ENCODE peak calls at places on chromosome 11, in ten cellular contexts. T, U, D, Y, M, Q, R, V, X and K are unnamed samples.
A peak's percentile ranks its signal among the peaks of the same experiment; 100 is the strongest.

GRCh38 chr11:65316311-65316978 is 1.8 kb downstream of the CDC42EP2 start:
- DNase-seq in T (no peak), Y (peak; percentile 83), U (no peak), V (no peak), D (peak; percentile 47), R (no peak), X (no peak), M (no peak), Q (peak; percentile 96), K (no peak)

GRCh38 chr11:128266893-128267292 is 320.5 kb downstream of the ETS1 start:
- DNase-seq in T (no peak), Q (no peak), V (no peak), X (no peak), D (no peak), Y (no peak), R (no peak), M (no peak), U (no peak), K (no peak)

GRCh38 chr11:13962562-13963168 is at the start of gene SPON1:
- DNase-seq in Y (peak; percentile 43), D (no peak), U (no peak), M (no peak), X (peak; percentile 53), R (no peak), Q (no peak), T (peak; percentile 66), V (no peak), K (no peak)

GRCh38 chr11:120385110-120385509 is 48.9 kb downstream of the ARHGEF12 start:
- DNase-seq in M (no peak), Q (no peak), T (no peak), Y (peak; percentile 69), D (no peak), X (no peak), R (no peak), V (no peak), U (no peak), K (no peak)

GRCh38 chr11:129905402-129905801 is 10.0 kb upstream of the NFRKB start:
- DNase-seq in Y (no peak), X (no peak), T (no peak), M (no peak), V (no peak), R (peak; percentile 96), U (no peak), Q (peak; percentile 81), D (no peak), K (no peak)

GRCh38 chr11:46345131-46345597 is 2.1 kb upstream of the DGKZ start:
- DNase-seq in T (no peak), M (no peak), D (peak; percentile 77), Y (no peak), R (peak; percentile 87), V (no peak), X (no peak), U (peak; percentile 36), Q (peak; percentile 34), K (no peak)

GRCh38 chr11:61832207-61832606 is 4.1 kb downstream of the FADS2 start:
- DNase-seq in T (no peak), V (no peak), X (no peak), Q (no peak), R (no peak), U (no peak), D (no peak), M (no peak), Y (no peak), K (no peak)

GRCh38 chr11:129190087-129190486 is 2.0 kb downstream of the ARHGAP32 start:
- DNase-seq in M (no peak), X (no peak), V (no peak), T (no peak), Y (no peak), R (peak; percentile 28), U (no peak), Q (no peak), D (no peak), K (no peak)

GRCh38 chr11:64581057-64581523 is 9.9 kb upstream of the SLC22A12 start:
- DNase-seq in U (no peak), T (no peak), Q (peak; percentile 42), Y (no peak), X (no peak), V (no peak), D (no peak), M (no peak), R (no peak), K (no peak)

GRCh38 chr11:9121397-9121796 is 30.0 kb upstream of the SCUBE2 start:
- DNase-seq in X (no peak), T (no peak), R (no peak), M (no peak), Y (no peak), Q (no peak), V (no peak), D (no peak), U (no peak), K (no peak)

GRCh38 chr11:118434553-118435232 is 1.6 kb upstream of the KMT2A start:
- DNase-seq in R (no peak), D (peak; percentile 34), V (peak; percentile 31), U (peak; percentile 59), Y (peak; percentile 53), M (no peak), T (peak; percentile 69), X (peak; percentile 50), Q (peak; percentile 83), K (peak; percentile 12)

GRCh38 chr11:35907648-35908431 is 36.0 kb upstream of the LDLRAD3 start:
- DNase-seq in R (no peak), X (no peak), U (no peak), V (no peak), Q (no peak), T (no peak), D (no peak), M (no peak), Y (peak; percentile 66), K (no peak)

GRCh38 chr11:36363361-36364272 is 67.5 kb downstream of the PRR5L start:
- DNase-seq in U (peak; percentile 40), M (no peak), V (peak; percentile 10), T (no peak), X (no peak), D (no peak), Y (peak; percentile 83), R (no peak), Q (no peak), K (no peak)

GRCh38 chr11:119048644-119049043 is 8.4 kb downstream of the HYOU1 start:
- DNase-seq in R (no peak), U (no peak), Y (no peak), D (no peak), X (no peak), Q (peak; percentile 37), M (no peak), T (no peak), V (no peak), K (no peak)

GRCh38 chr11:46452918-46453517 is 61.4 kb upstream of the CHRM4 start:
- DNase-seq in R (no peak), T (no peak), Y (no peak), U (no peak), Q (no peak), V (no peak), D (no peak), X (no peak), M (no peak), K (no peak)

GRCh38 chr11:77191823-77192495 is 63.9 kb downstream of the MYO7A start:
- DNase-seq in Y (peak; percentile 31), X (peak; percentile 54), R (no peak), Q (peak; percentile 94), V (no peak), M (no peak), T (peak; percentile 61), D (no peak), U (peak; percentile 23), K (peak; percentile 46)
- H3K4me3 ChIP-seq in Y (no peak overlapping the region), X (no peak overlapping the region), R (no peak overlapping the region), Q (peak overlapping the region; percentile 56), V (no peak overlapping the region), M (no peak overlapping the region), T (no peak overlapping the region), D (no peak overlapping the region), U (no peak overlapping the region), K (no peak overlapping the region)

DNA sequence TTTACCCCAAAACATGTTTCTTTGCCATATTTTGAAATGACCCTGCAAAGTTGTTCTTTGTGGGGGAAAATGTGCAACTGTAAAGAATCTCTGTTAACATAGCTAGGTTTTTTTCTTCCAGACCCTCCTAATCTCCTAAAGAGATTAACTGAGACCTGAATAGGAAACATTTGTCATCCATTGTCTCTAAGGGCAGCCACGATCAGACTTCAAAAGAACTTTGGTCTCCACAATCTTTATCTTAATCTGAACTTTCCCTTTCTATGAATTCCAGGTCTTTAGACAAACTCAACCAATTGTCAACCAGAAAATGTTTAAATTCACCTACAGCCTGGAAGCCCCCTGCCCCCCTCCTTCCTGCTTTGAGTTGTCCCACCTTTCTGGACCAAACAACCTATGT is 4.6 kb upstream of the LGALS12 start:
- DNase-seq in R (no peak), X (no peak), U (no peak), V (no peak), Q (no peak), T (no peak), M (no peak), D (no peak), Y (no peak), K (no peak)
- H3K9me3 ChIP-seq in R (peaks cover 4% of the 10 kb centered on the region), X (no peaks in the 10 kb centered on the region), U (peaks cover 9% of the 10 kb centered on the region), V (no peaks in the 10 kb centered on the region), Q (peaks cover 2% of the 10 kb centered on the region), T (no peaks in the 10 kb centered on the region), M (peaks cover 20% of the 10 kb centered on the region), D (peaks cover 11% of the 10 kb centered on the region), Y (no peaks in the 10 kb centered on the region), K (peaks cover 9% of the 10 kb centered on the region)

DNA sequence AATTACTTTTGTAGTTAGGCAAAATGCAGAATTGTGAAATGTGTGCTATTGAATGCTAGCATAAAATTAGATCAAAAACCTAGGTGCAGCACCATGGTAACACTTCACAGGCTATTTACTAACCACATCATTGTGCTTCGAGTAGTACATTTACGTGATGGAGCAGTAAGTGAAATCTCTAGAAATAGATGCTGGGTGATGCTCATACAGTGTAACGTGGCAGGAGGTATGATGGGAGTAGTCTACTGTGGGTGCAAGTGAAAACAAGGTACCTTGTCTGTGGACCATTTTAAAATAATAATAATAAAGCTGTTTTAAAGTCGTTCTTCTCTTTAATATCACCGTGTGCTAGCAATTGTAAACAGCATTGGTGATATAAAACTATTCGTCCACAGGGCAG is 132.3 kb downstream of the DYNC2H1 start:
- DNase-seq in R (no peak), M (no peak), U (no peak), D (no peak), Q (no peak), Y (no peak), V (no peak), X (no peak), T (no peak), K (no peak)
- H3K4me3 ChIP-seq in R (no peak overlapping the region), M (no peak overlapping the region), U (no peak overlapping the region), D (no peak overlapping the region), Q (no peak overlapping the region), Y (no peak overlapping the region), V (no peak overlapping the region), X (no peak overlapping the region), T (no peak overlapping the region), K (no peak overlapping the region)

GRCh38 chr11:50169634-50170033 is 137.0 kb downstream of the OR4C45 start:
- DNase-seq in M (no peak), Q (no peak), R (no peak), U (no peak), X (no peak), Y (no peak), T (no peak), V (peak; percentile 44), D (no peak), K (no peak)

DNA sequence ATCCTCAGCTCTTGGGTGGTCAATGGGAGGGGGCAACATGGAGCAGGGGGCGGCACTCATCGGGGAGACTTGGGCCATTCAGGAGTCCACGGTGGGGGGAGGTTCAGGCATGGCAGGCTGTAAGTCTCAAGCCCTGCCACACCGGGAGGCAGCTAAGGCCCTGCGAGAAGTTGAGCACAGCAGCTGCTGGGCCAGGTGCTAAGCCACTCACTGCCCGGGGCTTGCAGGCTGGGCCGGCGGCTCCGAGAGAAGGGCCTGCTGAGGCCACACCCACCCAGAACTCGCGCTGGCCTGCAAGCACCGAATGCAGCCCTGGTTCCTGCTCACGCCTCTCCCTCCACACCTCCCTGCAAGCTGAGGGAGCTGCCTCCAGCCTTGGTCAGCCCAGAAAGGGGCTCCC is 131.4 kb downstream of the OR4C45 start:
- DNase-seq in M (no peak), T (no peak), R (no peak), V (no peak), X (no peak), Y (no peak), U (no peak), D (no peak), Q (no peak), K (no peak)
- H3K9me3 ChIP-seq in M (no peaks in the 10 kb centered on the region), T (no peaks in the 10 kb centered on the region), R (peaks cover 24% of the 10 kb centered on the region), V (no peaks in the 10 kb centered on the region), X (no peaks in the 10 kb centered on the region), Y (no peaks in the 10 kb centered on the region), U (peaks cover 5% of the 10 kb centered on the region), D (no peaks in the 10 kb centered on the region), Q (no peaks in the 10 kb centered on the region), K (no peaks in the 10 kb centered on the region)